ENCODE peak calls at places on chromosome 2, in nine cellular contexts. One of them, this sample, is unnamed.

GRCh38 chr2:230134496-230135073 is 65.9 kb upstream of the SLC16A14 start:
- DNase-seq in GM04504: peak; percentile 17
- DNase-seq in cardiac muscle cell: no peak
- DNase-seq in neural progenitor cell: no peak
- DNase-seq in fibroblast of the conjunctiva: peak; percentile 22
- DNase-seq in T-helper 9 cell: no peak
- DNase-seq in neuronal stem cell: no peak
- DNase-seq in activated naive CD4-positive, alpha-beta T cell treated with Interleukin-2 at 50 U/mL for 16 hours: no peak
- DNase-seq in KBM-7: peak; percentile 74
- DNase-seq in this sample: no peak

GRCh38 chr2:207813221-207813916 is 43.7 kb upstream of the FZD5 start:
- DNase-seq in GM04504: no peak
- DNase-seq in cardiac muscle cell: no peak
- DNase-seq in neural progenitor cell: peak; percentile 96
- DNase-seq in fibroblast of the conjunctiva: no peak
- DNase-seq in T-helper 9 cell: no peak
- DNase-seq in neuronal stem cell: peak; percentile 90
- DNase-seq in activated naive CD4-positive, alpha-beta T cell treated with Interleukin-2 at 50 U/mL for 16 hours: no peak
- DNase-seq in KBM-7: no peak
- DNase-seq in this sample: no peak

GRCh38 chr2:8453904-8454302 is 228.0 kb upstream of the ID2 start:
- DNase-seq in GM04504: no peak
- DNase-seq in cardiac muscle cell: no peak
- DNase-seq in neural progenitor cell: no peak
- DNase-seq in fibroblast of the conjunctiva: no peak
- DNase-seq in T-helper 9 cell: no peak
- DNase-seq in neuronal stem cell: no peak
- DNase-seq in activated naive CD4-positive, alpha-beta T cell treated with Interleukin-2 at 50 U/mL for 16 hours: no peak
- DNase-seq in KBM-7: no peak
- DNase-seq in this sample: no peak

GRCh38 chr2:29109246-29109645 is 6.0 kb upstream of the CLIP4 start:
- DNase-seq in GM04504: no peak
- DNase-seq in cardiac muscle cell: no peak
- DNase-seq in neural progenitor cell: no peak
- DNase-seq in fibroblast of the conjunctiva: no peak
- DNase-seq in T-helper 9 cell: no peak
- DNase-seq in neuronal stem cell: no peak
- DNase-seq in activated naive CD4-positive, alpha-beta T cell treated with Interleukin-2 at 50 U/mL for 16 hours: no peak
- DNase-seq in KBM-7: no peak
- DNase-seq in this sample: no peak

GRCh38 chr2:24253303-24253919 is 78.6 kb downstream of the FAM228A start:
- DNase-seq in GM04504: no peak
- DNase-seq in cardiac muscle cell: no peak
- DNase-seq in neural progenitor cell: no peak
- DNase-seq in fibroblast of the conjunctiva: no peak
- DNase-seq in T-helper 9 cell: no peak
- DNase-seq in neuronal stem cell: no peak
- DNase-seq in activated naive CD4-positive, alpha-beta T cell treated with Interleukin-2 at 50 U/mL for 16 hours: no peak
- DNase-seq in KBM-7: no peak
- DNase-seq in this sample: no peak

GRCh38 chr2:215979615-215980014 is 33.7 kb downstream of the MREG start:
- DNase-seq in GM04504: no peak
- DNase-seq in cardiac muscle cell: no peak
- DNase-seq in neural progenitor cell: no peak
- DNase-seq in fibroblast of the conjunctiva: no peak
- DNase-seq in T-helper 9 cell: no peak
- DNase-seq in neuronal stem cell: no peak
- DNase-seq in activated naive CD4-positive, alpha-beta T cell treated with Interleukin-2 at 50 U/mL for 16 hours: no peak
- DNase-seq in KBM-7: no peak
- DNase-seq in this sample: no peak

GRCh38 chr2:108988796-108989713 is at the start of gene EDAR:
- DNase-seq in GM04504: no peak
- DNase-seq in cardiac muscle cell: peak; percentile 70
- DNase-seq in neural progenitor cell: peak; percentile 82
- DNase-seq in fibroblast of the conjunctiva: no peak
- DNase-seq in T-helper 9 cell: peak; percentile 21
- DNase-seq in neuronal stem cell: peak; percentile 36
- DNase-seq in activated naive CD4-positive, alpha-beta T cell treated with Interleukin-2 at 50 U/mL for 16 hours: peak; percentile 31
- DNase-seq in KBM-7: peak; percentile 12
- DNase-seq in this sample: no peak

GRCh38 chr2:147463881-147464520 is 380.8 kb upstream of the ACVR2A start:
- DNase-seq in GM04504: no peak
- DNase-seq in cardiac muscle cell: no peak
- DNase-seq in neural progenitor cell: no peak
- DNase-seq in fibroblast of the conjunctiva: no peak
- DNase-seq in T-helper 9 cell: no peak
- DNase-seq in neuronal stem cell: no peak
- DNase-seq in activated naive CD4-positive, alpha-beta T cell treated with Interleukin-2 at 50 U/mL for 16 hours: no peak
- DNase-seq in KBM-7: no peak
- DNase-seq in this sample: no peak

GRCh38 chr2:231132126-231132525 is 7.3 kb upstream of the HTR2B start:
- DNase-seq in GM04504: no peak
- DNase-seq in cardiac muscle cell: no peak
- DNase-seq in neural progenitor cell: no peak
- DNase-seq in fibroblast of the conjunctiva: no peak
- DNase-seq in T-helper 9 cell: no peak
- DNase-seq in neuronal stem cell: no peak
- DNase-seq in activated naive CD4-positive, alpha-beta T cell treated with Interleukin-2 at 50 U/mL for 16 hours: no peak
- DNase-seq in KBM-7: no peak
- DNase-seq in this sample: no peak

GRCh38 chr2:149221898-149222297 is 108.5 kb upstream of the LYPD6 start:
- DNase-seq in GM04504: no peak
- DNase-seq in cardiac muscle cell: peak; percentile 36
- DNase-seq in neural progenitor cell: peak; percentile 31
- DNase-seq in fibroblast of the conjunctiva: no peak
- DNase-seq in T-helper 9 cell: no peak
- DNase-seq in neuronal stem cell: no peak
- DNase-seq in activated naive CD4-positive, alpha-beta T cell treated with Interleukin-2 at 50 U/mL for 16 hours: no peak
- DNase-seq in KBM-7: no peak
- DNase-seq in this sample: no peak

GRCh38 chr2:63598971-63599370 is 10.2 kb downstream of the MDH1 start:
- DNase-seq in GM04504: no peak
- DNase-seq in cardiac muscle cell: no peak
- DNase-seq in neural progenitor cell: no peak
- DNase-seq in fibroblast of the conjunctiva: no peak
- DNase-seq in T-helper 9 cell: no peak
- DNase-seq in neuronal stem cell: no peak
- DNase-seq in activated naive CD4-positive, alpha-beta T cell treated with Interleukin-2 at 50 U/mL for 16 hours: no peak
- DNase-seq in KBM-7: no peak
- DNase-seq in this sample: no peak

GRCh38 chr2:119549236-119549635 is 5.0 kb downstream of the CFAP221 start:
- DNase-seq in GM04504: peak; percentile 45
- DNase-seq in cardiac muscle cell: no peak
- DNase-seq in neural progenitor cell: no peak
- DNase-seq in fibroblast of the conjunctiva: peak; percentile 30
- DNase-seq in T-helper 9 cell: no peak
- DNase-seq in neuronal stem cell: no peak
- DNase-seq in activated naive CD4-positive, alpha-beta T cell treated with Interleukin-2 at 50 U/mL for 16 hours: no peak
- DNase-seq in KBM-7: no peak
- DNase-seq in this sample: no peak

GRCh38 chr2:45741451-45741850 is 90.0 kb downstream of the PRKCE start:
- DNase-seq in GM04504: no peak
- DNase-seq in cardiac muscle cell: no peak
- DNase-seq in neural progenitor cell: no peak
- DNase-seq in fibroblast of the conjunctiva: peak; percentile 26
- DNase-seq in T-helper 9 cell: no peak
- DNase-seq in neuronal stem cell: no peak
- DNase-seq in activated naive CD4-positive, alpha-beta T cell treated with Interleukin-2 at 50 U/mL for 16 hours: no peak
- DNase-seq in KBM-7: no peak
- DNase-seq in this sample: no peak

GRCh38 chr2:240595381-240596079 is 9.0 kb downstream of the CAPN10 start:
- DNase-seq in GM04504: no peak
- DNase-seq in cardiac muscle cell: peak; percentile 44
- DNase-seq in neural progenitor cell: peak; percentile 61
- DNase-seq in fibroblast of the conjunctiva: no peak
- DNase-seq in T-helper 9 cell: no peak
- DNase-seq in neuronal stem cell: peak; percentile 24
- DNase-seq in activated naive CD4-positive, alpha-beta T cell treated with Interleukin-2 at 50 U/mL for 16 hours: peak; percentile 11
- DNase-seq in KBM-7: peak; percentile 72
- DNase-seq in this sample: no peak

GRCh38 chr2:233197022-233197421 is 54.5 kb upstream of the ATG16L1 start:
- DNase-seq in GM04504: no peak
- DNase-seq in cardiac muscle cell: no peak
- DNase-seq in neural progenitor cell: no peak
- DNase-seq in fibroblast of the conjunctiva: no peak
- DNase-seq in T-helper 9 cell: no peak
- DNase-seq in neuronal stem cell: no peak
- DNase-seq in activated naive CD4-positive, alpha-beta T cell treated with Interleukin-2 at 50 U/mL for 16 hours: no peak
- DNase-seq in KBM-7: no peak
- DNase-seq in this sample: no peak

GRCh38 chr2:26347286-26347865 is 787 bp upstream of the ADGRF3 start:
- DNase-seq in GM04504: no peak
- DNase-seq in cardiac muscle cell: no peak
- DNase-seq in neural progenitor cell: no peak
- DNase-seq in fibroblast of the conjunctiva: no peak
- DNase-seq in T-helper 9 cell: no peak
- DNase-seq in neuronal stem cell: no peak
- DNase-seq in activated naive CD4-positive, alpha-beta T cell treated with Interleukin-2 at 50 U/mL for 16 hours: no peak
- DNase-seq in KBM-7: no peak
- DNase-seq in this sample: no peak

GRCh38 chr2:240392084-240392947 is 43.1 kb upstream of the GPC1 start:
- DNase-seq in GM04504: peak; percentile 60
- DNase-seq in cardiac muscle cell: no peak
- DNase-seq in neural progenitor cell: no peak
- DNase-seq in fibroblast of the conjunctiva: no peak
- DNase-seq in T-helper 9 cell: no peak
- DNase-seq in neuronal stem cell: no peak
- DNase-seq in activated naive CD4-positive, alpha-beta T cell treated with Interleukin-2 at 50 U/mL for 16 hours: no peak
- DNase-seq in KBM-7: peak; percentile 9
- DNase-seq in this sample: no peak

GRCh38 chr2:38959938-38960608 is 70.4 kb downstream of the ARHGEF33 start:
- DNase-seq in GM04504: peak; percentile 48
- DNase-seq in cardiac muscle cell: peak; percentile 30
- DNase-seq in neural progenitor cell: peak; percentile 90
- DNase-seq in fibroblast of the conjunctiva: peak; percentile 65
- DNase-seq in T-helper 9 cell: peak; percentile 37
- DNase-seq in neuronal stem cell: peak; percentile 56
- DNase-seq in activated naive CD4-positive, alpha-beta T cell treated with Interleukin-2 at 50 U/mL for 16 hours: peak; percentile 73
- DNase-seq in KBM-7: no peak
- DNase-seq in this sample: no peak

GRCh38 chr2:240256704-240257637 is 116.5 kb upstream of the OTOS start:
- DNase-seq in GM04504: no peak
- DNase-seq in cardiac muscle cell: no peak
- DNase-seq in neural progenitor cell: no peak
- DNase-seq in fibroblast of the conjunctiva: no peak
- DNase-seq in T-helper 9 cell: no peak
- DNase-seq in neuronal stem cell: no peak
- DNase-seq in activated naive CD4-positive, alpha-beta T cell treated with Interleukin-2 at 50 U/mL for 16 hours: no peak
- DNase-seq in KBM-7: no peak
- DNase-seq in this sample: no peak

GRCh38 chr2:69961496-69961895 is at the start of gene ASPRV1:
- DNase-seq in GM04504: no peak
- DNase-seq in cardiac muscle cell: no peak
- DNase-seq in neural progenitor cell: no peak
- DNase-seq in fibroblast of the conjunctiva: no peak
- DNase-seq in T-helper 9 cell: no peak
- DNase-seq in neuronal stem cell: no peak
- DNase-seq in activated naive CD4-positive, alpha-beta T cell treated with Interleukin-2 at 50 U/mL for 16 hours: no peak
- DNase-seq in KBM-7: no peak
- DNase-seq in this sample: no peak

GRCh38 chr2:57515366-57515765 is 531.2 kb upstream of the VRK2 start:
- DNase-seq in GM04504: no peak
- DNase-seq in cardiac muscle cell: no peak
- DNase-seq in neural progenitor cell: no peak
- DNase-seq in fibroblast of the conjunctiva: no peak
- DNase-seq in T-helper 9 cell: no peak
- DNase-seq in neuronal stem cell: no peak
- DNase-seq in activated naive CD4-positive, alpha-beta T cell treated with Interleukin-2 at 50 U/mL for 16 hours: no peak
- DNase-seq in KBM-7: no peak
- DNase-seq in this sample: no peak

GRCh38 chr2:224910535-224910934 is 131.7 kb downstream of the DOCK10 start:
- DNase-seq in GM04504: no peak
- DNase-seq in cardiac muscle cell: no peak
- DNase-seq in neural progenitor cell: no peak
- DNase-seq in fibroblast of the conjunctiva: peak; percentile 45
- DNase-seq in T-helper 9 cell: no peak
- DNase-seq in neuronal stem cell: no peak
- DNase-seq in activated naive CD4-positive, alpha-beta T cell treated with Interleukin-2 at 50 U/mL for 16 hours: no peak
- DNase-seq in KBM-7: no peak
- DNase-seq in this sample: no peak

GRCh38 chr2:120761911-120762310 is 26.2 kb downstream of the GLI2 start:
- DNase-seq in GM04504: no peak
- DNase-seq in cardiac muscle cell: no peak
- DNase-seq in neural progenitor cell: no peak
- DNase-seq in fibroblast of the conjunctiva: no peak
- DNase-seq in T-helper 9 cell: no peak
- DNase-seq in neuronal stem cell: no peak
- DNase-seq in activated naive CD4-positive, alpha-beta T cell treated with Interleukin-2 at 50 U/mL for 16 hours: no peak
- DNase-seq in KBM-7: no peak
- DNase-seq in this sample: no peak

GRCh38 chr2:219402665-219403515 is 15.2 kb upstream of the DNPEP start:
- DNase-seq in GM04504: peak; percentile 57
- DNase-seq in cardiac muscle cell: peak; percentile 90
- DNase-seq in neural progenitor cell: peak; percentile 94
- DNase-seq in fibroblast of the conjunctiva: peak; percentile 79
- DNase-seq in T-helper 9 cell: peak; percentile 36
- DNase-seq in neuronal stem cell: peak; percentile 75
- DNase-seq in activated naive CD4-positive, alpha-beta T cell treated with Interleukin-2 at 50 U/mL for 16 hours: peak; percentile 61
- DNase-seq in KBM-7: peak; percentile 72
- DNase-seq in this sample: peak; percentile 22